ENCODE peak calls at places on chromosomes 13 and 19, in eight cellular contexts. O is uterus, I is brain microvascular endothelial cell, X is heart left ventricle, F is WERI-Rb-1, V is astrocyte of the cerebellum, Z is right lobe of liver, C is neural progenitor cell. U is an unnamed sample.

GRCh38 chr13:98488736-98489135 is 88.2 kb downstream of the STK24 start:
- DNase-seq in F (peak), V (no peak), X (no peak), Z (no peak), C (no peak), O (no peak), I (no peak), U (no peak)

GRCh38 chr13:27791901-27792392 is 336 bp upstream of the GSX1 start:
- DNase-seq in C (no peak), Z (no peak), I (no peak), V (no peak), X (no peak), F (no peak), O (no peak), U (no peak)

GRCh38 chr19:36489920-36490415 is 607 bp upstream of the ZNF566 start:
- DNase-seq in Z (peak), F (peak), X (peak), V (peak), C (peak), O (peak), I (peak), U (peak)

GRCh38 chr13:40549500-40550094 is 116.8 kb downstream of the FOXO1 start:
- DNase-seq in Z (no peak), V (peak), O (no peak), C (no peak), X (no peak), F (no peak), I (no peak), U (no peak)

GRCh38 chr13:48680756-48681392 is 27.1 kb downstream of the CYSLTR2 start:
- DNase-seq in Z (no peak), C (no peak), F (no peak), I (no peak), O (no peak), X (no peak), V (no peak), U (no peak)

GRCh38 chr13:40504641-40505040 is 161.8 kb downstream of the FOXO1 start:
- DNase-seq in I (no peak), Z (no peak), O (no peak), C (no peak), F (no peak), V (no peak), X (no peak), U (no peak)

GRCh38 chr19:58328999-58329398 is 2.2 kb downstream of the ZSCAN22 start:
- DNase-seq in X (no peak), O (no peak), F (peak), I (no peak), C (peak), Z (no peak), V (no peak), U (no peak)

GRCh38 chr13:38763446-38764381 is 76.8 kb downstream of the FREM2 start:
- DNase-seq in V (peak), I (peak), Z (peak), F (peak), O (no peak), X (no peak), C (peak), U (peak)

GRCh38 chr19:4359627-4360000 is 16.3 kb downstream of the MPND start:
- DNase-seq in F (no peak), Z (peak), O (no peak), X (no peak), I (no peak), V (no peak), C (no peak), U (no peak)

GRCh38 chr19:12913011-12913561 is 6.0 kb downstream of the SYCE2 start:
- DNase-seq in O (peak), F (peak), Z (peak), I (no peak), X (peak), V (peak), C (peak), U (no peak)
- H3K4me3 ChIP-seq in O (peak), F (peak), Z (no peak), I (no peak), X (peak), V (no peak), C (no peak), U (no peak)

GRCh38 chr13:91349992-91350911 is 2.8 kb downstream of the MIR17HG start:
- DNase-seq in F (no peak), I (no peak), X (no peak), O (no peak), V (no peak), C (no peak), Z (no peak), U (no peak)

GRCh38 chr13:91348906-91349435 is 1.5 kb downstream of the MIR17HG start:
- DNase-seq in C (peak), O (peak), Z (peak), I (peak), V (peak), X (peak), F (peak), U (peak)

GRCh38 chr13:91351980-91352379 is 4.5 kb downstream of the MIR17HG start:
- DNase-seq in C (peak), X (no peak), F (no peak), Z (no peak), O (no peak), I (no peak), V (no peak), U (no peak)

GRCh38 chr13:91353494-91353893 is 6.0 kb downstream of the MIR17HG start:
- DNase-seq in C (no peak), Z (no peak), I (no peak), X (no peak), F (no peak), V (no peak), O (no peak), U (no peak)

DNA sequence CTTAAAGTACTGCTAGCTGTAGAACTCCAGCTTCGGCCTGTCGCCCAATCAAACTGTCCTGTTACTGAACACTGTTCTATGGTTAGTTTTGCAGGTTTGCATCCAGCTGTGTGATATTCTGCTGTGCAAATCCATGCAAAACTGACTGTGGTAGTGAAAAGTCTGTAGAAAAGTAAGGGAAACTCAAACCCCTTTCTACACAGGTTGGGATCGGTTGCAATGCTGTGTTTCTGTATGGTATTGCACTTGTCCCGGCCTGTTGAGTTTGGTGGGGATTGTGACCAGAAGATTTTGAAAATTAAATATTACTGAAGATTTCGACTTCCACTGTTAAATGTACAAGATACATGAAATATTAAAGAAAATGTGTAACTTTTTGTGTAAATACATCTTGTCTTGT is 3.6 kb downstream of the MIR17HG start:
- DNase-seq in F (no peak), V (no peak), C (no peak), X (no peak), I (no peak), O (no peak), Z (no peak), U (no peak)
- H3K4me3 ChIP-seq in F (peak), V (peak), C (peak), X (no peak), I (peak), O (no peak), Z (no peak), U (no peak)

GRCh38 chr19:8209965-8210659 is 942 bp downstream of the CERS4 start:
- DNase-seq in O (no peak), F (peak), V (no peak), I (no peak), Z (no peak), X (no peak), C (no peak), U (no peak)

GRCh38 chr19:8209111-8209964 is at the start of gene CERS4:
- DNase-seq in F (peak), Z (peak), C (peak), V (no peak), X (peak), I (peak), O (peak), U (peak)

GRCh38 chr19:8208710-8209110 is 460 bp upstream of the CERS4 start:
- DNase-seq in C (no peak), Z (no peak), X (peak), F (no peak), V (no peak), O (no peak), I (no peak), U (no peak)

GRCh38 chr19:8206147-8207087 is 2.8 kb upstream of the CERS4 start:
- DNase-seq in F (no peak), I (no peak), V (no peak), Z (no peak), X (no peak), O (no peak), C (no peak), U (no peak)

GRCh38 chr19:8208119-8208709 is 956 bp upstream of the CERS4 start:
- DNase-seq in C (peak), F (no peak), Z (no peak), V (no peak), X (no peak), I (no peak), O (peak), U (no peak)
- H3K4me3 ChIP-seq in C (peak), F (peak), Z (peak), V (peak), X (peak), I (no peak), O (peak), U (peak)

GRCh38 chr13:31240921-31241320 is 41.1 kb downstream of the B3GLCT start:
- DNase-seq in O (no peak), Z (no peak), V (no peak), F (no peak), I (no peak), X (no peak), C (no peak), U (no peak)

GRCh38 chr13:31234729-31235128 is 35.0 kb downstream of the B3GLCT start:
- DNase-seq in I (no peak), C (no peak), V (no peak), O (no peak), X (no peak), F (no peak), Z (no peak), U (no peak)

DNA sequence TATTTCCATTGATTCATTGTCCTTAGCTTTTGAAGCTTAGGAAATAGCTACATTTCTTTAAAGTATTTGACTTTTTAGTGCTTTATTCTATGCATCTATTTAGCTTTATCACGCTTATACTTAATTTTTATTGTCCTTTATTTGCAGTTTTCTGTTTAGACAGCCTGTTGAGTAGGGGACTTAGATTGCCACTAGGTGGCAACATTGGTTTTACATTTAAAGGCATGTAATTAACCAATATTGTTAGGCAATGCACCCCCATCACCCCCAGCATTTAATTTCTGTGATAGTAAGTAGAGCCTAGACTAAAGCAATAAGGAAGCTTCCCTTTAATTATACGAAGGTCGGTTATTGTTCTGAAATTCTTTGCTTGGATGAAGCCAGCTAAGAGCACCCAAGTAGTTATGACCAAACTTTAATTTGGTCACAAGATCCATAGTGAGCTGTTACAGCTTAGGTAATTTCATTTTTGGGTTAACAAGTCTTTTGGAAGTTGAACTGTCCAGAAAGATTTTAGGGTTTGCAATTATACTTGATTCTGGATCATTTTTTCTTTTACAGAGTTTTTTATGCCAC is 36.5 kb downstream of the B3GLCT start:
- DNase-seq in Z (no peak), C (peak), F (no peak), I (peak), X (no peak), V (peak), O (peak), U (peak)
- H3K4me3 ChIP-seq in Z (no peak), C (no peak), F (no peak), I (no peak), X (no peak), V (no peak), O (no peak), U (no peak)